ENCODE peak calls at places on chromosomes 5 and 9, in five cellular contexts. A, T, U, Q and H are unnamed samples.

GRCh38 chr5:135230326-135230925 is 168.6 kb downstream of the MACROH2A1 start:
- DNase-seq in T (peak; percentile 91), U (no peak), A (peak; percentile 77), Q (no peak), H (peak; percentile 90)

GRCh38 chr9:551986-552930 is 289.2 kb upstream of the DMRT1 start:
- DNase-seq in U (no peak), A (peak; percentile 70), Q (no peak), T (peak; percentile 96), H (peak; percentile 19)

GRCh38 chr5:142202282-142202681 is 93.7 kb downstream of the NDFIP1 start:
- DNase-seq in A (peak; percentile 69), T (peak; percentile 34), U (no peak), Q (no peak), H (no peak)

GRCh38 chr5:170591055-170591454 is 87.2 kb downstream of the KCNIP1 start:
- DNase-seq in T (no peak), Q (no peak), U (no peak), A (no peak), H (no peak)

GRCh38 chr9:97412628-97413382 is 909 bp downstream of the TDRD7 start:
- DNase-seq in Q (no peak), T (peak; percentile 12), A (peak; percentile 7), U (no peak), H (peak; percentile 8)

GRCh38 chr5:102718819-102719218 is 36.3 kb upstream of the PAM start:
- DNase-seq in T (peak; percentile 28), U (no peak), A (no peak), Q (peak; percentile 31), H (peak; percentile 31)

GRCh38 chr5:135979510-135979909 is 24.7 kb upstream of the LECT2 start:
- DNase-seq in T (peak; percentile 69), Q (peak; percentile 73), U (no peak), A (peak; percentile 88), H (peak; percentile 86)

GRCh38 chr9:38641985-38642864 is 21.8 kb upstream of the ANKRD18A start:
- DNase-seq in A (peak; percentile 72), T (peak; percentile 67), Q (no peak), U (peak; percentile 51), H (peak; percentile 52)

GRCh38 chr5:165057156-165057555 is 1551.7 kb downstream of the MAT2B start:
- DNase-seq in Q (no peak), U (peak; percentile 24), A (no peak), T (no peak), H (no peak)

GRCh38 chr9:75088646-75089368 is 493 bp downstream of the OSTF1 start:
- DNase-seq in Q (no peak), A (peak; percentile 63), T (peak; percentile 70), U (peak; percentile 37), H (peak; percentile 84)

GRCh38 chr5:134133213-134133994 is 18.9 kb downstream of the TCF7 start:
- DNase-seq in A (no peak), Q (no peak), T (no peak), U (no peak), H (no peak)

GRCh38 chr5:31346896-31347557 is 153.5 kb downstream of the CDH6 start:
- DNase-seq in Q (no peak), U (no peak), T (no peak), A (no peak), H (no peak)

GRCh38 chr5:56264417-56265025 is 31.4 kb upstream of the ANKRD55 start:
- DNase-seq in U (peak; percentile 59), A (peak; percentile 41), T (peak; percentile 48), Q (no peak), H (peak; percentile 17)

GRCh38 chr5:1240496-1241260 is 15.5 kb downstream of the SLC6A18 start:
- DNase-seq in Q (no peak), U (no peak), A (no peak), T (no peak), H (no peak)

GRCh38 chr9:129026442-129027223 is 1.5 kb downstream of the SH3GLB2 start:
- DNase-seq in U (no peak), T (no peak), A (peak; percentile 27), Q (no peak), H (peak; percentile 46)

DNA sequence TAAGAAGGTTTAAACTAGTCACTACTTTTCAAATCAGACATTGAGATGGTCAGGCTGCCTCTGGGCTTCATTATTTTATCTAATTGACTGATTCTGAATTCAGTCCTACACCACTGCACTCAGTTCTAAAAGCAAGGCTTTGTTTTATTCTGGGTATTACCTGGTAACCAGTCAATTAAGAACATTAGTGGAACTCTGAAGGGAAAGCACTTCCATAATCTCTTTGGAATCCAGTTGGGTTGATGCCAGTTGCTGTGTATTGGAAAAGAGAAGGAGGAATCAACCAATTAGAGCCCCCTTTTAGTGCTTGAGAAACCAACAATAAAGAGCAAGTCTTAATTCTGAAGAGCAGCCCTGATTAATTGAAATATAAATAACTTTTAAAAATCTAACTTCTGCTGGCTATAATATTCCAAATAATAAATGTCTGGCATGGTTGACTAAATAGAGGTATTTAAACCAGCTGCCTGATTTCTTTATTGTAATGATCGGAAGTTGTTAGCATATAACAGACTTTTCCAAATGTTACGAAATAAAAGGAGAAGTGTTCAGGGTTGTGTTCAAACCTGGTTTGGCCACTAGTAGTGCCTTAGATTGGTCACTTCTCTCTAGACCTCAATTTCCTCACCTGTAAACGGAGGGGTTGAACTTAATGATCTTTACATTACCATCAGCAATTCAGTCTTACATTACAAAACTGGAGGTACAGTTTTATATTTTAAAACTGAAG is 32.0 kb downstream of the CPEB4 start:
- DNase-seq in T (peak; percentile 32), A (no peak), Q (no peak), U (no peak), H (no peak)
- TF ChIP-seq CTCF in T (no peak), A (no peak), Q (no peak), U (no peak), H (no peak)

GRCh38 chr5:98109561-98110006 is 663.9 kb upstream of the RGMB start:
- DNase-seq in T (peak; percentile 31), A (peak; percentile 88), Q (peak; percentile 47), U (no peak), H (peak; percentile 71)
- H3K4me3 ChIP-seq in T (peak overlapping the region; percentile 19), A (no peak overlapping the region), Q (no peak overlapping the region), U (no peak overlapping the region), H (no peak overlapping the region)

GRCh38 chr5:11384441-11385250 is 519.6 kb downstream of the CTNND2 start:
- DNase-seq in A (no peak), Q (no peak), U (peak; percentile 74), T (no peak), H (no peak)
- TF ChIP-seq CTCF in A (no peak), Q (no peak), U (peak; percentile 45), T (no peak), H (no peak)

DNA sequence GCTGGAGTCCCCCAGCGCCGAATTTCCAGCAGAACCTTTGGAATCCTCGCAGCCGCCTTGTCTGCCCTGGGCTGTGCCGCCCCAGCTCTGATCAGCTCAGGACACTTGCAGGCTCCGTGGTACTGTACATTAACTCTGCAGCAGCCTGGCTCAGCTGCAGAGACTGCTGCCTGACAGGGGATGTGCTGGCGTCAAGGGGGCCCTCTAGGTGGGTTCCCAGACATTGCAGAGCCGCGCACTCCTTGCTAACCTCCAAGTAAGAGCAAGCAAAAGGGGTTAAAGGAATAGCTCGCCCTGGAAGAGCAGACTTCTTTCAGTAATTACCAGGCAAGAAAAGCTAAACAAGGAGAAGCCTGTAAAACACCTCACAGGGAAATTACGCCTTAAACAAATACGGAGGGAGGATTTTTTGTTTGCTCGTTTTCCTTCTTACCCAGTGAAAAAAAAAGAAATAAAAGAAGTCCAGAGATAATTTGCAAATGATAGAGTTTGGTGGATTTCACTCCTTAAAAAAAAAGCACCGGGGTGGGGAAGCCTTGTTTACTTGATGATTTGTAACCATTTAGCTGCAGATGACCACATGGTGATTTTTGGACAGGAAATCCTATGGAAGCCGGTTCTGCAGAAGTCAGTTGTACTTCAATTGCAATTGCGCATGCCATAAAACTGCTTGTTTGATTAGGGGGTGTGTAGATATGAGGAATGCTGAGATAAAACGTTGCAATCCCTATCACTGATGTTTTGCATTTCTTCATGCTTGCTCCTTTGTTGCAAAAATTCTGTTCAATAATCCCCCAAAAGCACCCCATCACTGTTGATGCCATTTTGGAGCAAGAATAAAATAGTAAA is 305.8 kb downstream of the PDE4D start:
- DNase-seq in Q (no peak), T (peak; percentile 73), A (peak; percentile 87), U (peak; percentile 90), H (peak; percentile 60)
- H3K4me3 ChIP-seq in Q (no peak overlapping the region), T (peak overlapping the region; percentile 25), A (peak overlapping the region; percentile 37), U (peak overlapping the region; percentile 26), H (peak overlapping the region; percentile 10)